ENCODE peak calls at places on chromosomes 1 and 21, in four cellular contexts. Y is transverse colon, G is ovary, P is Calu3. W is an unnamed sample.

GRCh38 chr1:29800522-29800956 is 564.2 kb downstream of the PTPRU start:
- DNase-seq in G (no peak), Y (no peak), P (peak), W (no peak)

GRCh38 chr1:202084791-202085681 is 37.7 kb upstream of the GPR37L1 start:
- DNase-seq in G (no peak), Y (peak), P (peak), W (no peak)

GRCh38 chr1:51735746-51736254 is 118.9 kb downstream of the OSBPL9 start:
- DNase-seq in P (no peak), Y (no peak), G (no peak), W (no peak)

GRCh38 chr1:65066379-65066765 is 81.6 kb upstream of the AK4 start:
- DNase-seq in Y (no peak), P (no peak), G (no peak), W (no peak)

GRCh38 chr21:26366781-26367180 is 196.2 kb upstream of the APP start:
- DNase-seq in P (no peak), Y (no peak), G (no peak), W (no peak)

GRCh38 chr1:201505505-201505893 is 1.4 kb downstream of the CSRP1 start:
- DNase-seq in Y (peak), G (no peak), P (peak), W (no peak)

GRCh38 chr21:36639769-36640168 is 59.1 kb upstream of the SIM2 start:
- DNase-seq in P (no peak), Y (no peak), G (no peak), W (no peak)

GRCh38 chr1:62687903-62688686 is at the start of gene DOCK7:
- DNase-seq in Y (peak), G (peak), P (peak), W (no peak)

GRCh38 chr1:47564570-47564969 is 126.7 kb downstream of the FOXD2 start:
- DNase-seq in Y (no peak), P (no peak), G (no peak), W (no peak)

GRCh38 chr1:183214021-183214970 is 28.2 kb downstream of the LAMC2 start:
- DNase-seq in P (no peak), G (no peak), Y (no peak), W (no peak)

GRCh38 chr1:192133350-192133950 is 24.8 kb upstream of the RGS18 start:
- DNase-seq in P (no peak), G (no peak), Y (no peak), W (no peak)

GRCh38 chr1:93042134-93042821 is 36.8 kb upstream of the MTF2 start:
- DNase-seq in Y (peak), G (no peak), P (no peak), W (no peak)

GRCh38 chr21:42310411-42311001 is 4.7 kb downstream of the TFF3 start:
- DNase-seq in P (no peak), Y (no peak), G (no peak), W (no peak)

GRCh38 chr1:26961826-26962225 is 1.6 kb upstream of the KDF1 start:
- DNase-seq in P (no peak), Y (no peak), G (no peak), W (no peak)

GRCh38 chr1:15012822-15013221 is 140.7 kb upstream of the TMEM51 start:
- DNase-seq in G (no peak), P (no peak), Y (no peak), W (no peak)

GRCh38 chr1:186143521-186143920 is 231.5 kb downstream of the TPR start:
- DNase-seq in P (no peak), G (no peak), Y (no peak), W (no peak)

GRCh38 chr21:29487154-29487553 is 188.4 kb downstream of the BACH1 start:
- DNase-seq in P (no peak), Y (no peak), G (no peak), W (no peak)

GRCh38 chr1:109655624-109656519 is at the start of gene GSTM4:
- DNase-seq in P (peak), G (peak), Y (peak), W (peak)

GRCh38 chr1:211897011-211897410 is 66.4 kb upstream of the LPGAT1 start:
- DNase-seq in P (no peak), G (no peak), Y (no peak), W (no peak)

GRCh38 chr1:56516539-56517252 is 62.7 kb downstream of the PLPP3 start:
- DNase-seq in G (no peak), P (peak), Y (peak), W (no peak)

GRCh38 chr1:47230692-47231313 is 1.2 kb downstream of the TAL1 start:
- DNase-seq in G (no peak), P (peak), Y (no peak), W (no peak)

GRCh38 chr1:118945460-118945859 is 42.7 kb downstream of the TBX15 start:
- DNase-seq in Y (no peak), P (no peak), G (no peak), W (no peak)

GRCh38 chr1:11793819-11794218 is 11.9 kb downstream of the MTHFR start:
- DNase-seq in G (no peak), P (no peak), Y (no peak), W (no peak)

GRCh38 chr21:15534450-15534886 is 195.3 kb upstream of the USP25 start:
- DNase-seq in Y (no peak), G (no peak), P (no peak), W (no peak)

GRCh38 chr1:235918481-235918880 is 51.8 kb upstream of the LYST start:
- DNase-seq in P (no peak), G (no peak), Y (no peak), W (no peak)

GRCh38 chr1:22026924-22027289 is 25.4 kb downstream of the CELA3A start:
- DNase-seq in P (no peak), Y (no peak), G (no peak), W (no peak)

GRCh38 chr1:22030057-22030456 is 22.5 kb upstream of the CDC42 start:
- DNase-seq in P (no peak), Y (no peak), G (no peak), W (no peak)

GRCh38 chr1:22030473-22030872 is 22.0 kb upstream of the CDC42 start:
- DNase-seq in Y (no peak), G (no peak), P (no peak), W (no peak)

GRCh38 chr1:22025368-22026154 is 24.1 kb downstream of the CELA3A start:
- DNase-seq in G (peak), P (peak), Y (peak), W (peak)

DNA sequence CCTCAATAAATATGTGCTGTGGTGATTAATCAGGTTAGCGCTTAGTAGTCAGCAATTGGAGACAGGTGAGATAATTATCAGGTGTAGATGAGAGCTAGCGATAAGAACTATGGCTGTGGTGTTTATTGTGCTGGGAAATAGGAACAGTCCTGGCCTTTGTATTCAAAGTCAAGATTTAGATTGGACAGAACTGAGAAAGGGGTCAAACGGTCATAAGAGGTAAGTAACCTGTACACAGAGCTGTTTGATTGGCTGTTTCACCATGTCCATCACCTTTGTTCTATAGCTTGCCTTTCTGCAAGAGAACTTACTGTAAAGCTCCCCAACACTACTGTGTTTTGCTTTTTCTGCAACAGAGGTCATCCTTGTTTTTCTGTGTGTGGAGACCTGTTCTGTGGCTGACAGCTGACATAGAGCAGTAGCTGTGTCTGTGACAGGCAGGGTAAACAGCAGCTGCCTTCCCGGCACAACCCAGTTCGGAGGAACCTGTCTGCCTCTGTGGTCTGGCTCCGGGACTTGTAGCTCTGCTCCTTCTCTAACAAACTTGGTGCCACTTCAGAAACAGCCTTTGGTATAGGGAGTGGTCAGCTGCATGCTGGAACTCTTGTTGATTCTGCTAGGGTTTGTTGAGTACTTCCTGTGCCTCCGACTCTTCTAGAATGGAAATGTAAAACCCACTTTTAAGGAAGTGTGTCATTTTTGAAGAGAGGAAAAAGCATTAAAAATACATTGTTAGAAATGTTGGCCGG is 21.1 kb upstream of the CDC42 start:
- DNase-seq in Y (peak), P (no peak), G (no peak), W (no peak)
- TF ChIP-seq CTCF in Y (no peak), P (no peak), G (no peak), W (no peak)

DNA sequence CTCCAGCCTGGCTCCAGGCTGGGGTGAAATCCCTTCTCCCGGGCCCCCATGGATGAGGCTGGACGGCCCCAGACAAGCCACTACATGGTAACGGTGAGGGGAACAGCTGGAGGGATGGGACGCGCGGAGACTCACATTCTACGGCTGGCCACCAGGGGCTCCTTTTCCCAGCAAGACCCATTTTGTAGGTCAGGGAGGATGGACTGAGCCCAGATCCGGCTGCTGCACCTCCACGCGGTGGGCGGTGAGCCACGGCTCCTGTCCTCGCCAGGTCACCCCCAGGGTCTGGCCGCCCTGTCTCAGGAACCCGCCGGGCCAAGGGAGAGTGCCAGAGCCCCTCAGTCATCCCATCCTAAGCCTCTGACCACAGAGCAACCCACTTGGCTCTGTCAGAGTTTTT is 75.0 kb upstream of the ACTRT2 start:
- DNase-seq in G (no peak), P (no peak), Y (no peak), W (no peak)
- TF ChIP-seq CTCF in G (no peak), P (no peak), Y (no peak), W (no peak)

GRCh38 chr1:42949312-42950145 is 9.1 kb downstream of the SLC2A1 start:
- DNase-seq in G (no peak), P (no peak), Y (no peak), W (no peak)

GRCh38 chr1:42946120-42947009 is 12.3 kb downstream of the SLC2A1 start:
- DNase-seq in G (no peak), Y (no peak), P (no peak), W (no peak)

GRCh38 chr1:42945171-42945570 is 13.5 kb downstream of the SLC2A1 start:
- DNase-seq in Y (no peak), G (no peak), P (no peak), W (no peak)

GRCh38 chr1:42947965-42948732 is 10.5 kb downstream of the SLC2A1 start:
- DNase-seq in G (no peak), P (no peak), Y (no peak), W (no peak)

GRCh38 chr1:42947137-42947536 is 11.5 kb downstream of the SLC2A1 start:
- DNase-seq in P (no peak), G (no peak), Y (no peak), W (no peak)
- TF ChIP-seq CTCF in P (no peak), G (no peak), Y (no peak), W (no peak)

DNA sequence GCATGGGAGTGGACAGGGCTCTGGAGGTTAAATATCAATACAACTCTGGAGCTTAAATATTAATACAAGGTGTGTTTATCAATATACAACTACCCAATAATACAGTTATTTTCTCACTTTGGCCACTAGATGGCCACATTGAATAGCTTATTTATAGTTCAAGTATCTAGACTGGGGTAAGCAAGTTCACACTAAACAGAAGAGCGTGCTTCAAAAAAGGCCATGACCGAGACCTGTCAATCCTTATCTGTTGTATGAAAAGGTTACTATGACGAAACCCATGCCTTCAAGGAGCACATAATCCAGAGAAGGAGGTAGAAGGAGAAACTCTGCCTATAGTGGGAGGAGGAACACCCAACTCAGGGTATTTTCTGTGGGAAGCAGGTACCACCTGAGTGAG is 29.1 kb downstream of the CHML start:
- DNase-seq in P (peak), Y (no peak), G (no peak), W (no peak)
- TF ChIP-seq CTCF in P (peak), Y (peak), G (peak), W (no peak)

DNA sequence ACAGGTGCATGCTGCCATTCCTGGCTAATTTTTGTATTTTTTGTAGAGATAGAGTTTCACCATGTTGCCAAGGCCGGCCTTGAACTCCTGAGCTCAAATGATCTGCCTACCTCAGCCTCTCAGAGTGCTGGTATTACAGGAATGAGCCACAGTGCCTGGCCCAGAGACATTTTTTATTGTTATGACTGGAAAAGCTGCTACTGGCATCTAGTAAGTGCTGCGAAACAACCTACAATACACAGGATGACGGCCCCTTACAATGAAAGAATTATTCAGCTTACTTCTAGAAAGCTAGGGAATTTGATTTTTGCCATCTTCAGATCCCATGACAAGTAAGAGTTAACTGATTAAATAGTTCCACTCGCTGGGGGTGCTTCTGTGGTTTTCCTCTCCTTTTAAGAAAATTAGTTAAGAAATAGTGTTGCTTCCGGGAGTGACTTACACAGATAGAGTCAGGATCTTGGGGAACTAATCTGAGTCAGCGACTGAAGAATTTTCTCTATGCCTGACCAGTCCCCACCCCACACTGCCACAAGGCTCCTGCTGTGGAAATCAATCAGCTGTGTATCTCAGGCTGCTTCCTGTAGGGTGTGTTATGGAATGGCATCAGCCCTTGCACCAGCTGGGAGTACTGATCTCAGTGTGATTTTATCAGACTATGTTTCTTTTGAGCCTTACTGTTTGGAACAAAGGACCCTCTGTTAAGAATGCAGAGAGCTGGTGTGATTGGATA is 93.0 kb upstream of the BMP8A start:
- DNase-seq in P (peak), Y (peak), G (no peak), W (peak)
- TF ChIP-seq CTCF in P (no peak), Y (no peak), G (no peak), W (no peak)